ENCODE peak calls at places on chromosomes 5 and 9, in nine cellular contexts. U is A549, J is stomach, P is tibial nerve, L is thyroid gland, T is esophagus squamous epithelium, X is HCT116, F is transverse colon, R is GM12892. W is an unnamed sample.

GRCh38 chr5:141778211-141778610 is 96.2 kb upstream of the ARAP3 start:
- DNase-seq in U (peak; percentile 17), J (no peak), P (no peak), L (no peak), T (no peak), X (no peak), F (no peak), R (no peak), W (no peak)

GRCh38 chr5:58860680-58861079 is 277.8 kb downstream of the RAB3C start:
- DNase-seq in U (peak; percentile 24), J (no peak), P (no peak), L (no peak), T (no peak), X (no peak), F (no peak), R (no peak), W (no peak)

GRCh38 chr5:178114325-178115135 is 1.2 kb downstream of the N4BP3 start:
- DNase-seq in U (no peak), J (peak; percentile 60), P (no peak), L (no peak), T (no peak), X (no peak), F (peak; percentile 45), R (no peak), W (no peak)

GRCh38 chr9:70603020-70603411 is 188.6 kb upstream of the KLF9 start:
- DNase-seq in U (no peak), J (no peak), P (no peak), L (no peak), T (no peak), X (no peak), F (no peak), R (no peak), W (no peak)

GRCh38 chr5:81907012-81907411 is 64.8 kb upstream of the ATG10 start:
- DNase-seq in U (no peak), J (no peak), P (no peak), L (no peak), T (no peak), X (no peak), F (no peak), R (no peak), W (no peak)

GRCh38 chr9:4106744-4107143 is 193.1 kb downstream of the GLIS3 start:
- DNase-seq in U (no peak), J (no peak), P (no peak), L (no peak), T (no peak), X (no peak), F (no peak), R (no peak), W (no peak)

GRCh38 chr9:11962327-11962726 is 730.9 kb upstream of the TYRP1 start:
- DNase-seq in U (no peak), J (no peak), P (no peak), L (no peak), T (no peak), X (no peak), F (no peak), R (no peak), W (no peak)

GRCh38 chr5:35920890-35921289 is 17.5 kb downstream of the CAPSL start:
- DNase-seq in U (peak; percentile 4), J (no peak), P (no peak), L (no peak), T (no peak), X (no peak), F (no peak), R (no peak), W (no peak)

GRCh38 chr9:97514531-97514930 is 13.1 kb downstream of the TMOD1 start:
- DNase-seq in U (no peak), J (no peak), P (no peak), L (peak; percentile 81), T (no peak), X (no peak), F (no peak), R (no peak), W (no peak)

GRCh38 chr5:77080905-77081304 is 6.2 kb downstream of the ZBED3 start:
- DNase-seq in U (no peak), J (no peak), P (no peak), L (no peak), T (no peak), X (no peak), F (no peak), R (no peak), W (no peak)

GRCh38 chr9:105842023-105842644 is 147.8 kb downstream of the TMEM38B start:
- DNase-seq in U (peak; percentile 47), J (no peak), P (no peak), L (no peak), T (no peak), X (peak; percentile 18), F (peak; percentile 13), R (no peak), W (no peak)

GRCh38 chr5:178630475-178630930 is 3.7 kb upstream of the CLK4 start:
- DNase-seq in U (peak; percentile 51), J (no peak), P (no peak), L (no peak), T (no peak), X (peak; percentile 24), F (no peak), R (no peak), W (no peak)

GRCh38 chr9:13020141-13020540 is 245.3 kb downstream of the LURAP1L start:
- DNase-seq in U (no peak), J (no peak), P (no peak), L (no peak), T (no peak), X (no peak), F (no peak), R (no peak), W (no peak)

GRCh38 chr5:92283521-92283920 is 900.4 kb upstream of the ARRDC3 start:
- DNase-seq in U (no peak), J (no peak), P (no peak), L (no peak), T (no peak), X (no peak), F (no peak), R (no peak), W (no peak)

GRCh38 chr9:73143606-73144328 is 7.9 kb upstream of the ANXA1 start:
- DNase-seq in U (peak; percentile 73), J (no peak), P (no peak), L (no peak), T (no peak), X (peak; percentile 68), F (no peak), R (no peak), W (no peak)

GRCh38 chr5:122907238-122907637 is 61.8 kb downstream of the SNX24 start:
- DNase-seq in U (peak; percentile 40), J (no peak), P (no peak), L (no peak), T (no peak), X (no peak), F (no peak), R (no peak), W (no peak)

GRCh38 chr5:76818844-76819831 is at the start of gene F2RL1:
- DNase-seq in U (peak; percentile 91), J (peak; percentile 94), P (no peak), L (peak; percentile 93), T (no peak), X (peak; percentile 90), F (peak; percentile 94), R (no peak), W (peak; percentile 72)

GRCh38 chr5:96785719-96786118 is 22.0 kb downstream of the ERAP1 start:
- DNase-seq in U (no peak), J (no peak), P (no peak), L (no peak), T (no peak), X (no peak), F (no peak), R (no peak), W (no peak)

GRCh38 chr9:109816490-109816889 is 36.5 kb downstream of the PALM2AKAP2 start:
- DNase-seq in U (peak; percentile 71), J (no peak), P (peak; percentile 47), L (no peak), T (no peak), X (peak; percentile 26), F (no peak), R (no peak), W (no peak)
- TF ChIP-seq POLR2A in U (no peak), J (no peak), P (no peak), L (no peak), T (no peak), X (no peak), F (no peak), R (no peak), W (no peak)

DNA sequence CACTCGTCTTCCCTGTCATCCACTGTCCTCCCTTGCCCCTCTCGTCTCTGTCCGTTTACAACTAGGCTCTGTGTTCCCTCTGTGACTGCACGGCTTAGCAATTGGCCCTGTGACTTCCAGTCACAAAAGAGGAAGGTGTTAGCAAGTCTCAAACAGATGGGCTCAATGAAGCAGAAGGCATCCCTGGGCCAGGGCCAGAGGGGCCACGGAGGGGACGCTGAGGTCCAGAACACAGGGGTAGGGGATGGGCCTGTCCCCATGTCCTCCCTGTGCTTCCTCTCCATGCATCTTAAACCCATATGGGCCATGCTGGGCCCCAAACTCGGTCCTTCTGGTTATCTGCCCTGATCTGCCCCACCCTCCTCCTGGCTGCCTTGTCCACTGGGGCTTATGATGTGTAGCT is at the start of gene CD72:
- DNase-seq in U (no peak), J (no peak), P (no peak), L (no peak), T (no peak), X (no peak), F (peak; percentile 32), R (no peak), W (no peak)
- TF ChIP-seq POLR2A in U (no peak), J (no peak), P (no peak), L (no peak), T (no peak), X (no peak), F (no peak), R (peak; percentile 24), W (no peak)

GRCh38 chr9:127521919-127522304 is 70.6 kb downstream of the LRSAM1 start:
- DNase-seq in U (no peak), J (peak; percentile 71), P (no peak), L (peak; percentile 86), T (no peak), X (no peak), F (no peak), R (no peak), W (no peak)

GRCh38 chr9:127520941-127521918 is 69.9 kb downstream of the LRSAM1 start:
- DNase-seq in U (no peak), J (no peak), P (no peak), L (no peak), T (no peak), X (no peak), F (no peak), R (no peak), W (no peak)

GRCh38 chr9:127517620-127518019 is 66.3 kb downstream of the LRSAM1 start:
- DNase-seq in U (no peak), J (no peak), P (no peak), L (no peak), T (no peak), X (no peak), F (no peak), R (no peak), W (no peak)

GRCh38 chr9:127518091-127518856 is 67.0 kb downstream of the LRSAM1 start:
- DNase-seq in U (no peak), J (no peak), P (no peak), L (peak; percentile 54), T (no peak), X (no peak), F (no peak), R (no peak), W (no peak)

GRCh38 chr9:127519301-127520166 is 68.2 kb downstream of the LRSAM1 start:
- DNase-seq in U (no peak), J (no peak), P (no peak), L (no peak), T (no peak), X (no peak), F (no peak), R (no peak), W (no peak)
- TF ChIP-seq POLR2A in U (no peak), J (no peak), P (no peak), L (no peak), T (no peak), X (no peak), F (no peak), R (no peak), W (no peak)

GRCh38 chr9:118522093-118523028 is 818.2 kb downstream of the TLR4 start:
- DNase-seq in U (peak; percentile 56), J (no peak), P (no peak), L (peak; percentile 31), T (no peak), X (no peak), F (peak; percentile 13), R (no peak), W (no peak)
- TF ChIP-seq POLR2A in U (no peak), J (no peak), P (no peak), L (no peak), T (no peak), X (no peak), F (no peak), R (no peak), W (no peak)

W was measured in suprapubic skin.